ENCODE peak calls at places on chromosome 9, in ten cellular contexts. One of them, this sample, is unnamed.

GRCh38 chr9:83960991-83961390 is 19.0 kb downstream of the HNRNPK start:
- DNase-seq in lower leg skin: no peak
- DNase-seq in uterus: no peak
- DNase-seq in adrenal gland: no peak
- DNase-seq in A549: no peak
- DNase-seq in prostate gland: no peak
- DNase-seq in IMR-90: no peak
- DNase-seq in HCT116: no peak
- DNase-seq in testis: no peak
- DNase-seq in suprapubic skin: no peak
- DNase-seq in this sample: no peak

GRCh38 chr9:22718653-22719052 is 272.0 kb downstream of the DMRTA1 start:
- DNase-seq in lower leg skin: no peak
- DNase-seq in uterus: no peak
- DNase-seq in adrenal gland: no peak
- DNase-seq in A549: no peak
- DNase-seq in prostate gland: no peak
- DNase-seq in IMR-90: no peak
- DNase-seq in HCT116: no peak
- DNase-seq in testis: no peak
- DNase-seq in suprapubic skin: no peak
- DNase-seq in this sample: no peak

GRCh38 chr9:127397722-127398647 is 1.0 kb downstream of the SLC2A8 start:
- DNase-seq in lower leg skin: peak; percentile 88
- DNase-seq in uterus: peak; percentile 57
- DNase-seq in adrenal gland: peak; percentile 59
- DNase-seq in A549: peak; percentile 60
- DNase-seq in prostate gland: peak; percentile 21
- DNase-seq in IMR-90: peak; percentile 33
- DNase-seq in HCT116: no peak
- DNase-seq in testis: peak; percentile 58
- DNase-seq in suprapubic skin: no peak
- DNase-seq in this sample: peak; percentile 51

GRCh38 chr9:112784020-112784788 is 33.6 kb downstream of the SNX30 start:
- DNase-seq in lower leg skin: no peak
- DNase-seq in uterus: no peak
- DNase-seq in adrenal gland: no peak
- DNase-seq in A549: no peak
- DNase-seq in prostate gland: no peak
- DNase-seq in IMR-90: peak; percentile 59
- DNase-seq in HCT116: no peak
- DNase-seq in testis: no peak
- DNase-seq in suprapubic skin: no peak
- DNase-seq in this sample: no peak

GRCh38 chr9:123784513-123784912 is 145.4 kb downstream of the DENND1A start:
- DNase-seq in lower leg skin: no peak
- DNase-seq in uterus: no peak
- DNase-seq in adrenal gland: no peak
- DNase-seq in A549: no peak
- DNase-seq in prostate gland: no peak
- DNase-seq in IMR-90: peak; percentile 91
- DNase-seq in HCT116: no peak
- DNase-seq in testis: no peak
- DNase-seq in suprapubic skin: no peak
- DNase-seq in this sample: no peak

GRCh38 chr9:129962889-129963703 is 79.9 kb downstream of the FNBP1 start:
- DNase-seq in lower leg skin: no peak
- DNase-seq in uterus: no peak
- DNase-seq in adrenal gland: peak; percentile 55
- DNase-seq in A549: no peak
- DNase-seq in prostate gland: peak; percentile 65
- DNase-seq in IMR-90: peak; percentile 49
- DNase-seq in HCT116: no peak
- DNase-seq in testis: peak; percentile 60
- DNase-seq in suprapubic skin: no peak
- DNase-seq in this sample: peak; percentile 45

GRCh38 chr9:122327175-122327574 is 43.6 kb upstream of the PTGS1 start:
- DNase-seq in lower leg skin: no peak
- DNase-seq in uterus: no peak
- DNase-seq in adrenal gland: no peak
- DNase-seq in A549: no peak
- DNase-seq in prostate gland: no peak
- DNase-seq in IMR-90: no peak
- DNase-seq in HCT116: no peak
- DNase-seq in testis: no peak
- DNase-seq in suprapubic skin: no peak
- DNase-seq in this sample: no peak

GRCh38 chr9:6188906-6189305 is 26.7 kb upstream of the IL33 start:
- DNase-seq in lower leg skin: no peak
- DNase-seq in uterus: no peak
- DNase-seq in adrenal gland: no peak
- DNase-seq in A549: no peak
- DNase-seq in prostate gland: no peak
- DNase-seq in IMR-90: no peak
- DNase-seq in HCT116: no peak
- DNase-seq in testis: no peak
- DNase-seq in suprapubic skin: no peak
- DNase-seq in this sample: no peak

GRCh38 chr9:137369111-137369787 is 53.7 kb downstream of the EXD3 start:
- DNase-seq in lower leg skin: peak; percentile 82
- DNase-seq in uterus: no peak
- DNase-seq in adrenal gland: peak; percentile 9
- DNase-seq in A549: no peak
- DNase-seq in prostate gland: no peak
- DNase-seq in IMR-90: no peak
- DNase-seq in HCT116: no peak
- DNase-seq in testis: no peak
- DNase-seq in suprapubic skin: peak; percentile 53
- DNase-seq in this sample: no peak

GRCh38 chr9:69945671-69946141 is 97.9 kb upstream of the MAMDC2 start:
- DNase-seq in lower leg skin: peak; percentile 87
- DNase-seq in uterus: no peak
- DNase-seq in adrenal gland: peak; percentile 47
- DNase-seq in A549: peak; percentile 10
- DNase-seq in prostate gland: no peak
- DNase-seq in IMR-90: peak; percentile 85
- DNase-seq in HCT116: no peak
- DNase-seq in testis: peak; percentile 23
- DNase-seq in suprapubic skin: peak; percentile 70
- DNase-seq in this sample: no peak

GRCh38 chr9:214488-215448 is at the start of gene DOCK8:
- DNase-seq in lower leg skin: peak; percentile 93
- DNase-seq in uterus: peak; percentile 22
- DNase-seq in adrenal gland: peak; percentile 74
- DNase-seq in A549: peak; percentile 75
- DNase-seq in prostate gland: peak; percentile 55
- DNase-seq in IMR-90: no peak
- DNase-seq in HCT116: peak; percentile 35
- DNase-seq in testis: peak; percentile 82
- DNase-seq in suprapubic skin: peak; percentile 79
- DNase-seq in this sample: peak; percentile 73

GRCh38 chr9:38227061-38227540 is 158.1 kb upstream of the SHB start:
- DNase-seq in lower leg skin: no peak
- DNase-seq in uterus: peak; percentile 25
- DNase-seq in adrenal gland: peak; percentile 25
- DNase-seq in A549: peak; percentile 92
- DNase-seq in prostate gland: peak; percentile 28
- DNase-seq in IMR-90: peak; percentile 93
- DNase-seq in HCT116: no peak
- DNase-seq in testis: peak; percentile 15
- DNase-seq in suprapubic skin: no peak
- DNase-seq in this sample: peak; percentile 39
- H3K4me3 ChIP-seq in lower leg skin: no peak overlapping the region
- H3K4me3 ChIP-seq in uterus: no peak overlapping the region
- H3K4me3 ChIP-seq in adrenal gland: no peak overlapping the region
- H3K4me3 ChIP-seq in A549: peak overlapping the region; percentile 24
- H3K4me3 ChIP-seq in prostate gland: no peak overlapping the region
- H3K4me3 ChIP-seq in IMR-90: no peak overlapping the region
- H3K4me3 ChIP-seq in HCT116: no peak overlapping the region
- H3K4me3 ChIP-seq in testis: no peak overlapping the region
- H3K4me3 ChIP-seq in suprapubic skin: peak overlapping the region; percentile 11
- H3K4me3 ChIP-seq in this sample: no peak overlapping the region

GRCh38 chr9:35114113-35114847 is 1.4 kb downstream of the ATOSB start:
- DNase-seq in lower leg skin: peak; percentile 97
- DNase-seq in uterus: peak; percentile 69
- DNase-seq in adrenal gland: peak; percentile 90
- DNase-seq in A549: peak; percentile 87
- DNase-seq in prostate gland: peak; percentile 71
- DNase-seq in IMR-90: peak; percentile 94
- DNase-seq in HCT116: peak; percentile 51
- DNase-seq in testis: peak; percentile 89
- DNase-seq in suprapubic skin: peak; percentile 95
- DNase-seq in this sample: peak; percentile 91
- TF ChIP-seq POLR2A in lower leg skin: no peak
- TF ChIP-seq POLR2A in uterus: no peak
- TF ChIP-seq POLR2A in adrenal gland: no peak
- TF ChIP-seq POLR2A in A549: no peak
- TF ChIP-seq POLR2A in prostate gland: peak; percentile 31
- TF ChIP-seq POLR2A in IMR-90: peak; percentile 33
- TF ChIP-seq POLR2A in HCT116: no peak
- TF ChIP-seq POLR2A in testis: no peak
- TF ChIP-seq POLR2A in suprapubic skin: no peak
- TF ChIP-seq POLR2A in this sample: no peak

GRCh38 chr9:14662060-14662453 is 31.2 kb downstream of the ZDHHC21 start:
- DNase-seq in lower leg skin: no peak
- DNase-seq in uterus: no peak
- DNase-seq in adrenal gland: no peak
- DNase-seq in A549: no peak
- DNase-seq in prostate gland: no peak
- DNase-seq in IMR-90: no peak
- DNase-seq in HCT116: no peak
- DNase-seq in testis: no peak
- DNase-seq in suprapubic skin: no peak
- DNase-seq in this sample: no peak

GRCh38 chr9:14660721-14661120 is 32.5 kb downstream of the ZDHHC21 start:
- DNase-seq in lower leg skin: no peak
- DNase-seq in uterus: no peak
- DNase-seq in adrenal gland: no peak
- DNase-seq in A549: no peak
- DNase-seq in prostate gland: no peak
- DNase-seq in IMR-90: no peak
- DNase-seq in HCT116: no peak
- DNase-seq in testis: no peak
- DNase-seq in suprapubic skin: no peak
- DNase-seq in this sample: no peak

GRCh38 chr9:14661421-14662059 is 31.7 kb downstream of the ZDHHC21 start:
- DNase-seq in lower leg skin: no peak
- DNase-seq in uterus: no peak
- DNase-seq in adrenal gland: no peak
- DNase-seq in A549: peak; percentile 38
- DNase-seq in prostate gland: no peak
- DNase-seq in IMR-90: peak; percentile 43
- DNase-seq in HCT116: no peak
- DNase-seq in testis: no peak
- DNase-seq in suprapubic skin: no peak
- DNase-seq in this sample: no peak
- TF ChIP-seq CTCF in lower leg skin: no peak
- TF ChIP-seq CTCF in uterus: peak; percentile 27
- TF ChIP-seq CTCF in adrenal gland: peak; percentile 63
- TF ChIP-seq CTCF in A549: peak; percentile 82
- TF ChIP-seq CTCF in prostate gland: peak; percentile 28
- TF ChIP-seq CTCF in IMR-90: peak; percentile 59
- TF ChIP-seq CTCF in HCT116: peak; percentile 18
- TF ChIP-seq CTCF in testis: no peak
- TF ChIP-seq CTCF in suprapubic skin: peak; percentile 9
- TF ChIP-seq CTCF in this sample: peak; percentile 30

GRCh38 chr9:20570756-20571155 is 51.5 kb downstream of the MLLT3 start:
- DNase-seq in lower leg skin: no peak
- DNase-seq in uterus: no peak
- DNase-seq in adrenal gland: no peak
- DNase-seq in A549: peak; percentile 46
- DNase-seq in prostate gland: no peak
- DNase-seq in IMR-90: peak; percentile 87
- DNase-seq in HCT116: no peak
- DNase-seq in testis: no peak
- DNase-seq in suprapubic skin: no peak
- DNase-seq in this sample: no peak

GRCh38 chr9:20566401-20566800 is 55.9 kb downstream of the MLLT3 start:
- DNase-seq in lower leg skin: no peak
- DNase-seq in uterus: no peak
- DNase-seq in adrenal gland: no peak
- DNase-seq in A549: no peak
- DNase-seq in prostate gland: no peak
- DNase-seq in IMR-90: no peak
- DNase-seq in HCT116: no peak
- DNase-seq in testis: no peak
- DNase-seq in suprapubic skin: no peak
- DNase-seq in this sample: no peak

GRCh38 chr9:20570086-20570485 is 52.2 kb downstream of the MLLT3 start:
- DNase-seq in lower leg skin: no peak
- DNase-seq in uterus: no peak
- DNase-seq in adrenal gland: no peak
- DNase-seq in A549: peak; percentile 34
- DNase-seq in prostate gland: no peak
- DNase-seq in IMR-90: peak; percentile 51
- DNase-seq in HCT116: no peak
- DNase-seq in testis: no peak
- DNase-seq in suprapubic skin: no peak
- DNase-seq in this sample: no peak

GRCh38 chr9:20568406-20568805 is 53.9 kb downstream of the MLLT3 start:
- DNase-seq in lower leg skin: no peak
- DNase-seq in uterus: no peak
- DNase-seq in adrenal gland: no peak
- DNase-seq in A549: no peak
- DNase-seq in prostate gland: no peak
- DNase-seq in IMR-90: no peak
- DNase-seq in HCT116: no peak
- DNase-seq in testis: no peak
- DNase-seq in suprapubic skin: no peak
- DNase-seq in this sample: no peak

DNA sequence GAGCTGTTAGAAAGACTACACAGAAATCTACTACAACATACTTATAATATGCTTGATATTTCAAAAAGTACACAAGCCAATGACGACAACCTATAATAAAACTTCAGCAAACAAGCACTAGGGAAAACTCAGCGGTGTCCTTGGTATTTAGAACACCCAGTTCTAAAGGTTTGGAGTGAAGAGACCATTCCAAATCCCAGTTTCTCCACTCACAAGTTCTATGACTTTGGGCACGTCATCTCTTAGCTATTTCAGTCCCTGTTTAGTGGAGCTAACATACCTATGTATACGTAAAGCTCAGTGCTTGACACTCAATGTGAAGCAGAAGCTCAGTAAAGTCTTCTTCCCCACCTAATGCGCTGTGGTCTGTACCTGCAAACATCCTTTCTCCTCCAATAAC is 52.8 kb downstream of the MLLT3 start:
- DNase-seq in lower leg skin: no peak
- DNase-seq in uterus: no peak
- DNase-seq in adrenal gland: no peak
- DNase-seq in A549: peak; percentile 62
- DNase-seq in prostate gland: no peak
- DNase-seq in IMR-90: no peak
- DNase-seq in HCT116: no peak
- DNase-seq in testis: peak; percentile 17
- DNase-seq in suprapubic skin: no peak
- DNase-seq in this sample: no peak
- H3K4me3 ChIP-seq in lower leg skin: no peak overlapping the region
- H3K4me3 ChIP-seq in uterus: no peak overlapping the region
- H3K4me3 ChIP-seq in adrenal gland: no peak overlapping the region
- H3K4me3 ChIP-seq in A549: peak overlapping the region; percentile 31
- H3K4me3 ChIP-seq in prostate gland: no peak overlapping the region
- H3K4me3 ChIP-seq in IMR-90: no peak overlapping the region
- H3K4me3 ChIP-seq in HCT116: no peak overlapping the region
- H3K4me3 ChIP-seq in testis: no peak overlapping the region
- H3K4me3 ChIP-seq in suprapubic skin: no peak overlapping the region
- H3K4me3 ChIP-seq in this sample: no peak overlapping the region